ENCODE peak calls at places on chromosomes 11 and 22, in seven cellular contexts. C is H9, W is neuronal stem cell, Q is H1, G is trophoblast cell, U is mesendoderm, T is mesenchymal stem cell. A is an unnamed sample.

GRCh38 chr11:70230151-70230839 is 27.2 kb downstream of the FADD start:
- DNase-seq in U (no peak), C (no peak), Q (no peak), G (no peak), W (no peak), T (no peak), A (no peak)

GRCh38 chr11:132284611-132285010 is 914.2 kb downstream of the NTM start:
- DNase-seq in W (no peak), U (peak; percentile 19), Q (no peak), G (no peak), C (no peak), T (no peak), A (no peak)

GRCh38 chr11:122177238-122177637 is 61.2 kb upstream of the BLID start:
- DNase-seq in W (no peak), C (no peak), Q (no peak), U (no peak), G (no peak), T (no peak), A (no peak)

GRCh38 chr22:19175026-19175601 is 3.4 kb downstream of the SLC25A1 start:
- DNase-seq in G (no peak), U (no peak), W (no peak), T (no peak), C (no peak), Q (no peak), A (no peak)

GRCh38 chr11:2127357-2127971 is 11.7 kb downstream of the IGF2 start:
- DNase-seq in T (no peak), U (no peak), W (no peak), C (no peak), Q (no peak), G (no peak), A (no peak)

GRCh38 chr22:26837784-26838520 is 180.6 kb downstream of the MIAT start:
- DNase-seq in G (no peak), W (no peak), T (no peak), U (peak; percentile 90), Q (no peak), C (no peak), A (no peak)

GRCh38 chr11:43212279-43212678 is 99.5 kb upstream of the API5 start:
- DNase-seq in W (no peak), G (no peak), C (peak; percentile 81), U (peak; percentile 52), Q (peak; percentile 58), T (no peak), A (no peak)

GRCh38 chr22:19965771-19966709 is 24.4 kb upstream of the TXNRD2 start:
- DNase-seq in W (no peak), U (peak; percentile 59), Q (peak; percentile 76), G (peak; percentile 54), T (no peak), C (peak; percentile 59), A (no peak)

GRCh38 chr11:27373856-27374602 is 11.0 kb upstream of the CCDC34 start:
- DNase-seq in G (no peak), Q (no peak), T (no peak), U (peak; percentile 50), W (no peak), C (no peak), A (no peak)

GRCh38 chr11:60859616-60860250 is 4.0 kb upstream of the PTGDR2 start:
- DNase-seq in Q (no peak), W (no peak), C (no peak), G (no peak), U (no peak), T (no peak), A (no peak)

GRCh38 chr11:130338667-130339066 is 23.9 kb upstream of the ZBTB44 start:
- DNase-seq in W (no peak), C (no peak), U (no peak), G (no peak), T (no peak), Q (no peak), A (no peak)

GRCh38 chr11:118878187-118878586 is 5.5 kb upstream of the CXCR5 start:
- DNase-seq in G (peak; percentile 74), C (no peak), W (no peak), U (no peak), T (no peak), Q (no peak), A (no peak)

GRCh38 chr22:44824271-44824670 is 71.9 kb downstream of the ARHGAP8 start:
- DNase-seq in W (no peak), Q (no peak), C (no peak), T (no peak), G (no peak), U (no peak), A (no peak)

DNA sequence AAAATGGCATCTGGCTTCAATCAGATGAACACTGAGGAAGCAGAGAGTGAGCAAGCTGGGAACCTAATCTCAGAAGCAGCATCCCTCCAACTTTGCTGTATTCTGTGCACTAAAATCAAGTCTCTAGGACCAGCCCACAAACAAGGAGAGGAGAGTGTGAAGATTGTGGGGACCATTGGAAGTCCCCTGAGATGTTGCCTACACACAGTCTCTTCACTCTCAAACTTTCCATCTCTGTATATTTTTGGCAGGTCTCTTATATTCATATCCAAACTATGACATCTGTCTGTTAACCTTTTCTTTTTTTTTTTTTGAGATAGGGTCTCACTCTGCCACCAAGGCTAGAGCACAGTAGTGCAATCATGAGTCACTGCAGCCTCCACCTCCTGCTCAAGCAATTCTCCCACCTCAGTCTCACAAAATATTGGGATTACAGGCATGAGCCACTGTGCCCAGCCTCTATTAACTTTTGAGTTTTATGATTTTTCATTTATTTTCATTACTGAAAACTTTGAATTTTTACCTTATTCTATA is 1096.4 kb downstream of the TBC1D22A start:
- DNase-seq in T (no peak), C (no peak), G (no peak), W (no peak), U (no peak), Q (no peak), A (no peak)
- H2BK120ac ChIP-seq in T (no peak overlapping the region), C (no peak overlapping the region), G (no peak overlapping the region), W (no peak overlapping the region), U (no peak overlapping the region), Q (no peak overlapping the region), A (no peak overlapping the region)

GRCh38 chr11:21710791-21711190 is 482.1 kb upstream of the ANO5 start:
- DNase-seq in G (no peak), Q (no peak), T (no peak), U (no peak), W (no peak), C (no peak), A (no peak)
- H2BK120ac ChIP-seq in G (no peak overlapping the region), Q (no peak overlapping the region), T (no peak overlapping the region), U (no peak overlapping the region), W (no peak overlapping the region), C (no peak overlapping the region), A (no peak overlapping the region)

GRCh38 chr11:133491680-133492383 is 40.5 kb downstream of the OPCML start:
- DNase-seq in C (no peak), Q (no peak), G (no peak), U (no peak), T (no peak), W (no peak), A (no peak)
- H2BK120ac ChIP-seq in C (no peak overlapping the region), Q (no peak overlapping the region), G (no peak overlapping the region), U (no peak overlapping the region), T (no peak overlapping the region), W (no peak overlapping the region), A (no peak overlapping the region)

GRCh38 chr11:40514124-40514523 is 945.3 kb downstream of the LRRC4C start:
- DNase-seq in W (no peak), U (no peak), G (no peak), Q (no peak), T (peak; percentile 8), C (no peak), A (no peak)

GRCh38 chr11:40508307-40508706 is 951.1 kb downstream of the LRRC4C start:
- DNase-seq in C (no peak), Q (no peak), T (no peak), W (no peak), G (no peak), U (no peak), A (no peak)

GRCh38 chr11:40517122-40517521 is 942.3 kb downstream of the LRRC4C start:
- DNase-seq in U (no peak), Q (no peak), T (no peak), G (no peak), C (no peak), W (no peak), A (no peak)

DNA sequence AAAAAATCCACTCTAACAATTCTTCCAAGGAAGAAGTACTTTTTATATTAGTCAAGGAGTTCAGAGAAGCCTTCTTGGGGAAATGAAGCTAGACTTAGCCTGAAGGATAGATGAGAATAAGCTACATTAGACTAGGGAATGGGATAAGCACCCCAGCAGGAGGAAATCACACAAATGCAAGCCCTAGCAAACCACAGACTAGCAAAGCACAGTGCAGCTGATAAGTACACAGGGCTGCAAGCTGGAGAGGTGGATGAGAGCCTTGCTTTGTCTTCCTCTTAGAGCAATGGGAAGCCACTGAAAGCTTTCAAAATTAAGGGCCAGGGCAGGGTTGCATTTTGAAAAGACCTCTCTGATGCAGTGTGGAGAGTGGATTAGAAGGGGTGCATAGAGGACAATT is 946.2 kb downstream of the LRRC4C start:
- DNase-seq in Q (no peak), W (peak; percentile 5), G (no peak), T (no peak), U (peak; percentile 27), C (no peak), A (no peak)
- H2BK120ac ChIP-seq in Q (no peak overlapping the region), W (no peak overlapping the region), G (no peak overlapping the region), T (no peak overlapping the region), U (no peak overlapping the region), C (no peak overlapping the region), A (no peak overlapping the region)